ENCODE peak calls at places on chromosomes 11 and 22, in five cellular contexts. One of them, this sample, is unnamed.

GRCh38 chr11:58927393-58928081 is 11.8 kb upstream of the GLYATL1 start:
- DNase-seq in HCT116: no peak
- DNase-seq in GM12865: no peak
- DNase-seq in PC-3: peak; percentile 26
- DNase-seq in fibroblast of pulmonary artery: peak; percentile 31
- DNase-seq in this sample: no peak

GRCh38 chr11:7278314-7278917 is 26.7 kb downstream of the SYT9 start:
- DNase-seq in HCT116: peak; percentile 24
- DNase-seq in GM12865: peak; percentile 52
- DNase-seq in PC-3: peak; percentile 69
- DNase-seq in fibroblast of pulmonary artery: peak; percentile 57
- DNase-seq in this sample: peak; percentile 36

GRCh38 chr11:132779487-132779886 is 752.8 kb downstream of the OPCML start:
- DNase-seq in HCT116: no peak
- DNase-seq in GM12865: no peak
- DNase-seq in PC-3: no peak
- DNase-seq in fibroblast of pulmonary artery: no peak
- DNase-seq in this sample: no peak

GRCh38 chr11:11125618-11126017 is 227.4 kb downstream of the CSNK2A3 start:
- DNase-seq in HCT116: no peak
- DNase-seq in GM12865: no peak
- DNase-seq in PC-3: no peak
- DNase-seq in fibroblast of pulmonary artery: no peak
- DNase-seq in this sample: no peak

GRCh38 chr22:48673806-48674500 is 1153.7 kb downstream of the BRD1 start:
- DNase-seq in HCT116: no peak
- DNase-seq in GM12865: no peak
- DNase-seq in PC-3: no peak
- DNase-seq in fibroblast of pulmonary artery: no peak
- DNase-seq in this sample: no peak

GRCh38 chr11:72741849-72742521 is 10.2 kb downstream of the ARAP1 start:
- DNase-seq in HCT116: no peak
- DNase-seq in GM12865: no peak
- DNase-seq in PC-3: no peak
- DNase-seq in fibroblast of pulmonary artery: peak; percentile 26
- DNase-seq in this sample: peak; percentile 60

GRCh38 chr11:100876826-100877545 is 189.9 kb downstream of the ARHGAP42 start:
- DNase-seq in HCT116: no peak
- DNase-seq in GM12865: peak; percentile 16
- DNase-seq in PC-3: peak; percentile 83
- DNase-seq in fibroblast of pulmonary artery: peak; percentile 97
- DNase-seq in this sample: no peak

GRCh38 chr11:48063424-48063978 is 83.1 kb downstream of the PTPRJ start:
- DNase-seq in HCT116: peak; percentile 13
- DNase-seq in GM12865: no peak
- DNase-seq in PC-3: peak; percentile 88
- DNase-seq in fibroblast of pulmonary artery: peak; percentile 93
- DNase-seq in this sample: no peak

GRCh38 chr11:75602916-75603315 is 40.9 kb downstream of the SERPINH1 start:
- DNase-seq in HCT116: no peak
- DNase-seq in GM12865: no peak
- DNase-seq in PC-3: peak; percentile 5
- DNase-seq in fibroblast of pulmonary artery: no peak
- DNase-seq in this sample: no peak

GRCh38 chr11:110345756-110346155 is 49.3 kb upstream of the RDX start:
- DNase-seq in HCT116: no peak
- DNase-seq in GM12865: peak; percentile 83
- DNase-seq in PC-3: peak; percentile 48
- DNase-seq in fibroblast of pulmonary artery: no peak
- DNase-seq in this sample: no peak

GRCh38 chr11:79610678-79611077 is 169.8 kb upstream of the TENM4 start:
- DNase-seq in HCT116: no peak
- DNase-seq in GM12865: no peak
- DNase-seq in PC-3: no peak
- DNase-seq in fibroblast of pulmonary artery: no peak
- DNase-seq in this sample: no peak

GRCh38 chr22:50270302-50271010 is at the start of gene MAPK11:
- DNase-seq in HCT116: no peak
- DNase-seq in GM12865: peak; percentile 77
- DNase-seq in PC-3: peak; percentile 54
- DNase-seq in fibroblast of pulmonary artery: peak; percentile 71
- DNase-seq in this sample: peak; percentile 83

DNA sequence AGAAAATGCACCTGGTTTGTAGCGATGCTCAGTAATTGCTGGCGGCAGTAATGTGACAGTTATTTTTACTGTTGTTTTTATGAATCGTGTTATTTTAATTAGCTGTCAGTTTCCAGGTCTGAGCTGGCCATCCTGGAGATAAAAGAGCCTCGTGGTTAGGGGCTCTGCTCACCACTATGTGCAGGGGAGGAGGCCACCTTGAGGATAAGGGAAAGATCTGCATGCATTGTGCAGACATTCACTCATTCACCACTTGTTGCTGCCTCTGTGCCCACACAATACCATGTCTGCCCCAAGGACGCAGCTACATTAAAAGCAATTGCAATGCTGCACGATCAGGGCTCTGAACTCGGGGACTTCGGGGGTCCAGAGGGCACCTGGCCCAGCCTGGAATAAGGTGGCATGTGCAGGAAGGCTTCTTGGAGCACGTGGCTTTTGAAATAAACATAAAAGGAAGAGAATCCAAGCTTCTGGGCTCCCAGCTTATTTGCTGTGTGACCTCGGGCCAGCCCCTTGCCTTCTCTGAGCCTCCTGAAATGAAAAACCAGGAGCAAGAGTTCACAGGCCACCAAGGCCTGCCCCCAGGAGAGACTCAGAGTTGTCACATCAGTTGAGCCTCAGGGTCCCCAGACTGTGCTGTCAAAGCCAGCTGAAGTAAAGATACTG is 44.7 kb upstream of the SHISAL1 start:
- DNase-seq in HCT116: no peak
- DNase-seq in GM12865: no peak
- DNase-seq in PC-3: no peak
- DNase-seq in fibroblast of pulmonary artery: no peak
- DNase-seq in this sample: peak; percentile 43
- TF ChIP-seq CTCF in HCT116: no peak
- TF ChIP-seq CTCF in GM12865: no peak
- TF ChIP-seq CTCF in PC-3: peak; percentile 26
- TF ChIP-seq CTCF in fibroblast of pulmonary artery: peak; percentile 14
- TF ChIP-seq CTCF in this sample: no peak

DNA sequence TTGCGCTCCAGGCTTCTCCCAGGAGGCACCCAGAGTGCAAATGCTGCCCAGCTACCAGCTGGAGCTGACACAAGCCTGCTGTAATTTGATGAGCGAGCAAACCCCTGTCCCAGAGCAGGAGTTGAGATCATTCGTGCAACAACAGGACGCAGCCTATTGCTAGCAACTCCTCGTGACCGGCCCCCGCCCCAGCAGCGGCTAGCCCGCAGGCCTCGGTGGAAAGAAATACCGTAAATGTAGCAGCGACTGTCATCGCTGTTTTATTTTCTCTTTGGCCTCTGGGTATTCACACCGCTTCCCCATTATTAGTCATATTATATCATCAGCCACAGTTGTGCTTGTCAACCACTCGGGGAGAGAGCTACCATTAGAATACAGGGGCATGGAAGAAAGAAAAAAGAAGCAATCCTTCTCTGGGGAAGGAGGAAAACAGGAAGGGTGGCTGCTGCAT is 59.2 kb upstream of the ATXN10 start:
- DNase-seq in HCT116: no peak
- DNase-seq in GM12865: no peak
- DNase-seq in PC-3: peak; percentile 75
- DNase-seq in fibroblast of pulmonary artery: peak; percentile 71
- DNase-seq in this sample: peak; percentile 85
- H3K4me3 ChIP-seq in HCT116: no peak overlapping the region
- H3K4me3 ChIP-seq in GM12865: no peak overlapping the region
- H3K4me3 ChIP-seq in PC-3: peak overlapping the region; percentile 46
- H3K4me3 ChIP-seq in fibroblast of pulmonary artery: peak overlapping the region; percentile 24
- H3K4me3 ChIP-seq in this sample: peak overlapping the region; percentile 49

DNA sequence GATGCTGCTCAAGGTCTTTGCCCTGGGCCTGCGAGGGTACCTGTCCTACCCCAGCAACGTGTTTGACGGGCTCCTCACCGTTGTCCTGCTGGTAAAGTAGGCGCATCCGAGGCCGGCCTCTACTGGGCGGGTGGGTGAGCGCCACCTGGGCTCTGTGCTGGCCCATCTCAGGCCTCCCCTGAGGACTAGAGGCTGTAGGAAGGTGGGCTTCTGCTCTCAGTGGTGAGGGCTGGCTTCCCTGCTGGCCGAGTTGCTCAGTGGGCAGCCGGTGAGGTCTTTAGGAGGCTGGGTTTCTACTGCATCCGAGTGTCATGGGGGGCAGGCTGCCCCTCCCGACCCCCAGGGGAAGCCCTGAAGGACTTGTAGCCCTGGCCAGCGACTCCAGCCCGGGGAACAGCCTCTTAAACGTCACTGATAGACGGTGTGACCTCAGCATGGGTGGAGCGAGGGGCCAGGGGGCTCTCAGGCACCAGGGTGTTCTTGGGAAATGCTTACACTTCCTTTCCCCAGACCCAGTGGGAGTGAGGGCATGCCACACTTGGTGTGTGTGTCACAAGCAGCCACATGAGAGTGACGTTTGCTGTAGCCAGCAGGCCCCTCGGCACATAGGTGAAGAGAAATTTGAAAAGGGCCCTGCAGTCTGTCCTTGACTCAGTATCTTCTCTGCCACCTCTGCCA is 30.3 kb downstream of the TPCN2 start:
- DNase-seq in HCT116: no peak
- DNase-seq in GM12865: no peak
- DNase-seq in PC-3: no peak
- DNase-seq in fibroblast of pulmonary artery: no peak
- DNase-seq in this sample: peak; percentile 59
- TF ChIP-seq CTCF in HCT116: no peak
- TF ChIP-seq CTCF in GM12865: no peak
- TF ChIP-seq CTCF in PC-3: no peak
- TF ChIP-seq CTCF in fibroblast of pulmonary artery: no peak
- TF ChIP-seq CTCF in this sample: no peak

GRCh38 chr11:63887600-63887999 is 29.4 kb downstream of the RCOR2 start:
- DNase-seq in HCT116: no peak
- DNase-seq in GM12865: no peak
- DNase-seq in PC-3: no peak
- DNase-seq in fibroblast of pulmonary artery: no peak
- DNase-seq in this sample: no peak
- H3K4me3 ChIP-seq in HCT116: no peak overlapping the region
- H3K4me3 ChIP-seq in GM12865: peak overlapping the region; percentile 66
- H3K4me3 ChIP-seq in PC-3: peak overlapping the region; percentile 64
- H3K4me3 ChIP-seq in fibroblast of pulmonary artery: no peak overlapping the region
- H3K4me3 ChIP-seq in this sample: peak overlapping the region; percentile 65

This sample was measured in NB4.